ENCODE peak calls at places on chromosomes 3 and 15, in seven cellular contexts. Z, R, D, V, X, B and Q are unnamed samples.

GRCh38 chr3:191919627-191920026 is 458.7 kb downstream of the PYDC2 start:
- DNase-seq in Z (no peak), R (no peak), D (no peak), V (no peak), X (no peak), B (no peak), Q (no peak)

GRCh38 chr15:89136818-89137772 is 48.8 kb downstream of the ABHD2 start:
- DNase-seq in Z (no peak), R (no peak), D (no peak), V (no peak), X (no peak), B (no peak), Q (no peak)

GRCh38 chr3:77530870-77531269 is 491.0 kb downstream of the ROBO2 start:
- DNase-seq in Z (no peak), R (no peak), D (no peak), V (no peak), X (no peak), B (peak), Q (no peak)

GRCh38 chr3:34015204-34016142 is 217.0 kb downstream of the PDCD6IP start:
- DNase-seq in Z (peak), R (no peak), D (no peak), V (no peak), X (no peak), B (no peak), Q (no peak)

GRCh38 chr15:90836296-90836871 is 32.0 kb upstream of the FURIN start:
- DNase-seq in Z (peak), R (no peak), D (no peak), V (no peak), X (no peak), B (peak), Q (no peak)

GRCh38 chr3:176964656-176965055 is 232.6 kb downstream of the TBL1XR1 start:
- DNase-seq in Z (no peak), R (no peak), D (no peak), V (no peak), X (no peak), B (no peak), Q (no peak)

GRCh38 chr15:96977886-96978285 is 647.4 kb downstream of the NR2F2 start:
- DNase-seq in Z (no peak), R (no peak), D (no peak), V (no peak), X (no peak), B (no peak), Q (no peak)

GRCh38 chr15:48147358-48147757 is 26.6 kb downstream of the SLC24A5 start:
- DNase-seq in Z (no peak), R (no peak), D (no peak), V (no peak), X (no peak), B (no peak), Q (no peak)

GRCh38 chr3:195769551-195769950 is 42.2 kb downstream of the MUC4 start:
- DNase-seq in Z (no peak), R (no peak), D (peak), V (no peak), X (no peak), B (no peak), Q (no peak)

GRCh38 chr15:83565553-83566159 is 88.3 kb upstream of the ADAMTSL3 start:
- DNase-seq in Z (peak), R (no peak), D (no peak), V (no peak), X (no peak), B (peak), Q (no peak)

GRCh38 chr3:129310111-129310601 is 31.5 kb downstream of the HMCES start:
- DNase-seq in Z (no peak), R (no peak), D (no peak), V (no peak), X (no peak), B (no peak), Q (no peak)

GRCh38 chr15:92818658-92819311 is 81.3 kb upstream of the CHD2 start:
- DNase-seq in Z (no peak), R (no peak), D (no peak), V (no peak), X (no peak), B (no peak), Q (no peak)

GRCh38 chr3:194908432-194908966 is 222.8 kb downstream of the FAM43A start:
- DNase-seq in Z (no peak), R (no peak), D (no peak), V (no peak), X (no peak), B (no peak), Q (no peak)

GRCh38 chr3:196947136-196947859 is 5.0 kb upstream of the NCBP2 start:
- DNase-seq in Z (no peak), R (no peak), D (no peak), V (no peak), X (no peak), B (no peak), Q (no peak)

GRCh38 chr15:64837502-64837901 is 4.2 kb upstream of the PLEKHO2 start:
- DNase-seq in Z (no peak), R (no peak), D (no peak), V (no peak), X (no peak), B (no peak), Q (no peak)

GRCh38 chr3:64224826-64225606 is at the start of gene PRICKLE2:
- DNase-seq in Z (peak), R (no peak), D (peak), V (no peak), X (no peak), B (peak), Q (no peak)

GRCh38 chr15:57509965-57510364 is 81.7 kb upstream of the MYZAP start:
- DNase-seq in Z (no peak), R (no peak), D (no peak), V (no peak), X (no peak), B (no peak), Q (no peak)

GRCh38 chr3:150407818-150408231 is 273 bp upstream of the TSC22D2 start:
- DNase-seq in Z (peak), R (no peak), D (peak), V (peak), X (no peak), B (peak), Q (peak)

GRCh38 chr3:62131620-62132019 is 241.7 kb downstream of the FEZF2 start:
- DNase-seq in Z (peak), R (no peak), D (no peak), V (no peak), X (no peak), B (no peak), Q (no peak)

GRCh38 chr15:63372018-63372705 is 9.5 kb downstream of the CA12 start:
- DNase-seq in Z (peak), R (no peak), D (peak), V (peak), X (peak), B (peak), Q (no peak)

GRCh38 chr3:35065891-35066290 is 573.4 kb upstream of the ARPP21 start:
- DNase-seq in Z (no peak), R (no peak), D (no peak), V (no peak), X (no peak), B (no peak), Q (no peak)

GRCh38 chr3:123559040-123559861 is 25.6 kb downstream of the HACD2 start:
- DNase-seq in Z (peak), R (no peak), D (no peak), V (no peak), X (no peak), B (peak), Q (peak)

GRCh38 chr15:40300367-40300766 is 7.4 kb downstream of the PLCB2 start:
- DNase-seq in Z (no peak), R (no peak), D (no peak), V (no peak), X (no peak), B (no peak), Q (no peak)

GRCh38 chr15:97755726-97756125 is 204.8 kb upstream of the ARRDC4 start:
- DNase-seq in Z (no peak), R (no peak), D (no peak), V (no peak), X (no peak), B (no peak), Q (no peak)

GRCh38 chr3:51683566-51683965 is 12.5 kb downstream of the TEX264 start:
- DNase-seq in Z (no peak), R (no peak), D (no peak), V (no peak), X (no peak), B (no peak), Q (no peak)

GRCh38 chr15:69982037-69982436 is 115.7 kb downstream of the TLE3 start:
- DNase-seq in Z (no peak), R (no peak), D (no peak), V (no peak), X (no peak), B (no peak), Q (no peak)

GRCh38 chr15:60093273-60094067 is 89.4 kb downstream of the FOXB1 start:
- DNase-seq in Z (peak), R (no peak), D (no peak), V (no peak), X (no peak), B (no peak), Q (no peak)

GRCh38 chr3:197001106-197001971 is 28.3 kb downstream of the MELTF start:
- DNase-seq in Z (no peak), R (no peak), D (no peak), V (no peak), X (no peak), B (no peak), Q (no peak)

GRCh38 chr15:37246856-37247255 is 146.5 kb upstream of the MEIS2 start:
- DNase-seq in Z (no peak), R (no peak), D (no peak), V (no peak), X (no peak), B (no peak), Q (no peak)

GRCh38 chr3:54557538-54558419 is 370.1 kb downstream of the LRTM1 start:
- DNase-seq in Z (no peak), R (no peak), D (no peak), V (no peak), X (no peak), B (no peak), Q (no peak)